ENCODE peak calls at places on chromosomes 13 and 19, in five cellular contexts. One of them, this sample, is unnamed.

GRCh38 chr13:48656621-48657020 is 2.9 kb downstream of the CYSLTR2 start:
- DNase-seq in osteocyte: no peak
- DNase-seq in fibroblast of lung: no peak
- DNase-seq in upper lobe of left lung: no peak
- DNase-seq in astrocyte of the spinal cord: no peak
- DNase-seq in this sample: no peak

GRCh38 chr19:34428549-34429285 is 536 bp downstream of the UBA2 start:
- DNase-seq in osteocyte: no peak
- DNase-seq in fibroblast of lung: peak
- DNase-seq in upper lobe of left lung: peak
- DNase-seq in astrocyte of the spinal cord: peak
- DNase-seq in this sample: peak

GRCh38 chr13:113115363-113116205 is 7.0 kb upstream of the F10 start:
- DNase-seq in fibroblast of lung: no peak
- DNase-seq in osteocyte: peak
- DNase-seq in astrocyte of the spinal cord: no peak
- DNase-seq in upper lobe of left lung: peak
- DNase-seq in this sample: no peak

GRCh38 chr13:26664942-26665341 is 95.6 kb downstream of the GPR12 start:
- DNase-seq in upper lobe of left lung: no peak
- DNase-seq in fibroblast of lung: no peak
- DNase-seq in osteocyte: no peak
- DNase-seq in astrocyte of the spinal cord: no peak
- DNase-seq in this sample: no peak

GRCh38 chr13:21673592-21674270 is 2.9 kb downstream of the FGF9 start:
- DNase-seq in fibroblast of lung: peak
- DNase-seq in upper lobe of left lung: peak
- DNase-seq in osteocyte: no peak
- DNase-seq in astrocyte of the spinal cord: no peak
- DNase-seq in this sample: no peak

GRCh38 chr13:98141938-98142426 is 912 bp upstream of the FARP1 start:
- DNase-seq in astrocyte of the spinal cord: no peak
- DNase-seq in upper lobe of left lung: no peak
- DNase-seq in osteocyte: no peak
- DNase-seq in fibroblast of lung: no peak
- DNase-seq in this sample: no peak

GRCh38 chr13:26508885-26509284 is 48.6 kb upstream of the WASF3 start:
- DNase-seq in upper lobe of left lung: no peak
- DNase-seq in osteocyte: no peak
- DNase-seq in astrocyte of the spinal cord: peak
- DNase-seq in fibroblast of lung: peak
- DNase-seq in this sample: no peak

GRCh38 chr13:84460989-84461388 is 578.7 kb upstream of the SLITRK1 start:
- DNase-seq in osteocyte: no peak
- DNase-seq in astrocyte of the spinal cord: no peak
- DNase-seq in fibroblast of lung: no peak
- DNase-seq in upper lobe of left lung: no peak
- DNase-seq in this sample: no peak

GRCh38 chr19:33476151-33476707 is 45.4 kb downstream of the PEPD start:
- DNase-seq in osteocyte: peak
- DNase-seq in fibroblast of lung: no peak
- DNase-seq in astrocyte of the spinal cord: no peak
- DNase-seq in upper lobe of left lung: no peak
- DNase-seq in this sample: no peak

GRCh38 chr13:99265823-99266426 is 7.7 kb upstream of the GPR18 start:
- DNase-seq in osteocyte: no peak
- DNase-seq in upper lobe of left lung: no peak
- DNase-seq in astrocyte of the spinal cord: peak
- DNase-seq in fibroblast of lung: peak
- DNase-seq in this sample: no peak

GRCh38 chr13:42968906-42969305 is 23.1 kb downstream of the EPSTI1 start:
- DNase-seq in fibroblast of lung: no peak
- DNase-seq in upper lobe of left lung: peak
- DNase-seq in osteocyte: no peak
- DNase-seq in astrocyte of the spinal cord: no peak
- DNase-seq in this sample: no peak

GRCh38 chr13:79398915-79399314 is 7.1 kb downstream of the RBM26 start:
- DNase-seq in fibroblast of lung: peak
- DNase-seq in astrocyte of the spinal cord: no peak
- DNase-seq in osteocyte: no peak
- DNase-seq in upper lobe of left lung: no peak
- DNase-seq in this sample: no peak

GRCh38 chr13:41916173-41916954 is 44.5 kb downstream of the VWA8 start:
- DNase-seq in upper lobe of left lung: no peak
- DNase-seq in astrocyte of the spinal cord: peak
- DNase-seq in osteocyte: no peak
- DNase-seq in fibroblast of lung: peak
- DNase-seq in this sample: no peak

GRCh38 chr19:1837625-1838105 is 10.6 kb downstream of the REXO1 start:
- DNase-seq in osteocyte: no peak
- DNase-seq in upper lobe of left lung: peak
- DNase-seq in fibroblast of lung: no peak
- DNase-seq in astrocyte of the spinal cord: no peak
- DNase-seq in this sample: no peak

GRCh38 chr13:105979586-105979985 is 555.9 kb downstream of the EFNB2 start:
- DNase-seq in osteocyte: no peak
- DNase-seq in upper lobe of left lung: no peak
- DNase-seq in fibroblast of lung: no peak
- DNase-seq in astrocyte of the spinal cord: no peak
- DNase-seq in this sample: no peak

GRCh38 chr19:55372316-55373081 is 2.2 kb upstream of the IL11 start:
- DNase-seq in osteocyte: no peak
- DNase-seq in astrocyte of the spinal cord: peak
- DNase-seq in upper lobe of left lung: no peak
- DNase-seq in fibroblast of lung: no peak
- DNase-seq in this sample: no peak

GRCh38 chr19:29119582-29119981 is 93.4 kb downstream of the UQCRFS1 start:
- DNase-seq in fibroblast of lung: no peak
- DNase-seq in upper lobe of left lung: no peak
- DNase-seq in astrocyte of the spinal cord: no peak
- DNase-seq in osteocyte: no peak
- DNase-seq in this sample: no peak

GRCh38 chr19:4352701-4353121 is 9.3 kb downstream of the MPND start:
- DNase-seq in osteocyte: peak
- DNase-seq in astrocyte of the spinal cord: peak
- DNase-seq in fibroblast of lung: peak
- DNase-seq in upper lobe of left lung: no peak
- DNase-seq in this sample: no peak

GRCh38 chr13:81487151-81487550 is 1146.2 kb upstream of the SPRY2 start:
- DNase-seq in astrocyte of the spinal cord: peak
- DNase-seq in fibroblast of lung: no peak
- DNase-seq in osteocyte: no peak
- DNase-seq in upper lobe of left lung: no peak
- DNase-seq in this sample: no peak

GRCh38 chr19:41064974-41065569 is 23.2 kb upstream of the CYP2A13 start:
- DNase-seq in astrocyte of the spinal cord: peak
- DNase-seq in fibroblast of lung: peak
- DNase-seq in osteocyte: peak
- DNase-seq in upper lobe of left lung: no peak
- DNase-seq in this sample: no peak

GRCh38 chr13:74761794-74762193 is 627.6 kb upstream of the KLF12 start:
- DNase-seq in upper lobe of left lung: no peak
- DNase-seq in fibroblast of lung: no peak
- DNase-seq in astrocyte of the spinal cord: peak
- DNase-seq in osteocyte: no peak
- DNase-seq in this sample: no peak
- TF ChIP-seq CTCF in upper lobe of left lung: no peak
- TF ChIP-seq CTCF in fibroblast of lung: no peak
- TF ChIP-seq CTCF in astrocyte of the spinal cord: no peak
- TF ChIP-seq CTCF in osteocyte: peak
- TF ChIP-seq CTCF in this sample: no peak

DNA sequence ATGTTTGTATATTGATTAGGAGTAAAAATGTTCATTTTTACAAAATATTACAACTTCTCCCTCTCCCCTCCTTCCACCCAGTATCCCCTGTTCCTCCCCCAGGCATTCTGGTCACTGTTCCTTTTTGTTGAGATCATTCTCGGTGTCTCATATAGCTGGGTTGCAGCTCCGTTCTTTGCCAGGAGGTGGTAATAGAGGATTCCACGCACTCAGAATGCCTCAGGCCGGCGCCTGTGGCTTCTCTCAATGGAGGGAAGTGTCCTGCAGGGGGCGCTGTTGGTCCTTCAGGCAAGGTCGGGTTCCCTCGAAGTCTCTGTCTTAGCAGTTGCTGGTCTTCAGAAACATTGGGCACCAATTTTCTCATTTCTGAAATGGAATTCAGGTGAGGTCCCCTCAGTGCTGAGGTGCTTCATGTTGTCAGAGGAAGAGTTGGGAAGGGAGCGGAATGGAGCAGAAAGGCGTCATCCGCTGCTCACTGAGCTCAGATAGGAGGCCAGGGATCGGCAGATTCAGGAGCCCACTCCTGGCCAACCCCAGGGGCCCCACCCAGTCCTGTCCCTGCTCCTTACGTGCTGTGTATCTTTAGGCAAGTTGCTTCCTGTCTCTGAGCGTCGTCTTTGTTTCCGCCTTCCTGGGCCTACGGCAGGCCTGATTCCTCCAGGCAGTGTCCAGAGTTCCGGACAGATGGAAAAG is 10.3 kb upstream of the GARIN5A start:
- DNase-seq in upper lobe of left lung: no peak
- DNase-seq in osteocyte: peak
- DNase-seq in fibroblast of lung: peak
- DNase-seq in astrocyte of the spinal cord: peak
- DNase-seq in this sample: no peak
- TF ChIP-seq CTCF in upper lobe of left lung: peak
- TF ChIP-seq CTCF in osteocyte: peak
- TF ChIP-seq CTCF in fibroblast of lung: peak
- TF ChIP-seq CTCF in astrocyte of the spinal cord: peak
- TF ChIP-seq CTCF in this sample: peak

GRCh38 chr13:32315255-32316029 is at the start of the genes BRCA2 and ZAR1L:
- DNase-seq in fibroblast of lung: peak
- DNase-seq in astrocyte of the spinal cord: peak
- DNase-seq in osteocyte: peak
- DNase-seq in upper lobe of left lung: peak
- DNase-seq in this sample: peak
- TF ChIP-seq CTCF in fibroblast of lung: no peak
- TF ChIP-seq CTCF in astrocyte of the spinal cord: no peak
- TF ChIP-seq CTCF in osteocyte: no peak
- TF ChIP-seq CTCF in upper lobe of left lung: no peak
- TF ChIP-seq CTCF in this sample: no peak

GRCh38 chr13:101545521-101545920 is 93.0 kb downstream of the ITGBL1 start:
- DNase-seq in osteocyte: no peak
- DNase-seq in upper lobe of left lung: no peak
- DNase-seq in fibroblast of lung: peak
- DNase-seq in astrocyte of the spinal cord: peak
- DNase-seq in this sample: no peak
- TF ChIP-seq CTCF in osteocyte: peak
- TF ChIP-seq CTCF in upper lobe of left lung: no peak
- TF ChIP-seq CTCF in fibroblast of lung: no peak
- TF ChIP-seq CTCF in astrocyte of the spinal cord: peak
- TF ChIP-seq CTCF in this sample: no peak

GRCh38 chr13:30861836-30862467 is 44.1 kb upstream of the MEDAG start:
- DNase-seq in upper lobe of left lung: no peak
- DNase-seq in fibroblast of lung: no peak
- DNase-seq in astrocyte of the spinal cord: no peak
- DNase-seq in osteocyte: no peak
- DNase-seq in this sample: no peak

GRCh38 chr13:30863231-30863630 is 42.8 kb upstream of the MEDAG start:
- DNase-seq in astrocyte of the spinal cord: no peak
- DNase-seq in fibroblast of lung: no peak
- DNase-seq in osteocyte: no peak
- DNase-seq in upper lobe of left lung: no peak
- DNase-seq in this sample: no peak

GRCh38 chr13:30863796-30864195 is 42.3 kb upstream of the MEDAG start:
- DNase-seq in fibroblast of lung: no peak
- DNase-seq in upper lobe of left lung: no peak
- DNase-seq in osteocyte: no peak
- DNase-seq in astrocyte of the spinal cord: no peak
- DNase-seq in this sample: no peak

GRCh38 chr13:30861163-30861562 is 44.9 kb upstream of the MEDAG start:
- DNase-seq in fibroblast of lung: no peak
- DNase-seq in upper lobe of left lung: no peak
- DNase-seq in osteocyte: no peak
- DNase-seq in astrocyte of the spinal cord: no peak
- DNase-seq in this sample: no peak

GRCh38 chr13:30862707-30863106 is 43.4 kb upstream of the MEDAG start:
- DNase-seq in osteocyte: no peak
- DNase-seq in astrocyte of the spinal cord: peak
- DNase-seq in upper lobe of left lung: peak
- DNase-seq in fibroblast of lung: no peak
- DNase-seq in this sample: no peak
- TF ChIP-seq CTCF in osteocyte: no peak
- TF ChIP-seq CTCF in astrocyte of the spinal cord: no peak
- TF ChIP-seq CTCF in upper lobe of left lung: no peak
- TF ChIP-seq CTCF in fibroblast of lung: no peak
- TF ChIP-seq CTCF in this sample: no peak

GRCh38 chr19:18051887-18052286 is 34.8 kb downstream of the IL12RB1 start:
- DNase-seq in fibroblast of lung: no peak
- DNase-seq in astrocyte of the spinal cord: no peak
- DNase-seq in osteocyte: no peak
- DNase-seq in upper lobe of left lung: peak
- DNase-seq in this sample: no peak
- TF ChIP-seq CTCF in fibroblast of lung: no peak
- TF ChIP-seq CTCF in astrocyte of the spinal cord: no peak
- TF ChIP-seq CTCF in osteocyte: no peak
- TF ChIP-seq CTCF in upper lobe of left lung: no peak
- TF ChIP-seq CTCF in this sample: no peak

GRCh38 chr19:31145909-31146453 is 203.3 kb downstream of the TSHZ3 start:
- DNase-seq in upper lobe of left lung: peak
- DNase-seq in astrocyte of the spinal cord: no peak
- DNase-seq in fibroblast of lung: no peak
- DNase-seq in osteocyte: no peak
- DNase-seq in this sample: no peak
- TF ChIP-seq CTCF in upper lobe of left lung: no peak
- TF ChIP-seq CTCF in astrocyte of the spinal cord: no peak
- TF ChIP-seq CTCF in fibroblast of lung: no peak
- TF ChIP-seq CTCF in osteocyte: no peak
- TF ChIP-seq CTCF in this sample: no peak

GRCh38 chr19:19515764-19516519 is at the start of gene NDUFA13:
- DNase-seq in fibroblast of lung: peak
- DNase-seq in osteocyte: peak
- DNase-seq in upper lobe of left lung: peak
- DNase-seq in astrocyte of the spinal cord: peak
- DNase-seq in this sample: peak
- TF ChIP-seq CTCF in fibroblast of lung: no peak
- TF ChIP-seq CTCF in osteocyte: peak
- TF ChIP-seq CTCF in upper lobe of left lung: no peak
- TF ChIP-seq CTCF in astrocyte of the spinal cord: no peak
- TF ChIP-seq CTCF in this sample: no peak

GRCh38 chr19:39514840-39515550 is at the start of gene SELENOV:
- DNase-seq in upper lobe of left lung: peak
- DNase-seq in osteocyte: no peak
- DNase-seq in astrocyte of the spinal cord: no peak
- DNase-seq in fibroblast of lung: no peak
- DNase-seq in this sample: no peak
- TF ChIP-seq CTCF in upper lobe of left lung: no peak
- TF ChIP-seq CTCF in osteocyte: no peak
- TF ChIP-seq CTCF in astrocyte of the spinal cord: no peak
- TF ChIP-seq CTCF in fibroblast of lung: no peak
- TF ChIP-seq CTCF in this sample: no peak

GRCh38 chr13:28684257-28684656 is 25.3 kb downstream of the POMP start:
- DNase-seq in upper lobe of left lung: peak
- DNase-seq in osteocyte: no peak
- DNase-seq in fibroblast of lung: no peak
- DNase-seq in astrocyte of the spinal cord: no peak
- DNase-seq in this sample: no peak

GRCh38 chr13:28679628-28680027 is 20.7 kb downstream of the POMP start:
- DNase-seq in fibroblast of lung: peak
- DNase-seq in astrocyte of the spinal cord: peak
- DNase-seq in upper lobe of left lung: no peak
- DNase-seq in osteocyte: no peak
- DNase-seq in this sample: no peak

GRCh38 chr13:28680541-28680940 is 21.6 kb downstream of the POMP start:
- DNase-seq in upper lobe of left lung: no peak
- DNase-seq in astrocyte of the spinal cord: no peak
- DNase-seq in osteocyte: no peak
- DNase-seq in fibroblast of lung: no peak
- DNase-seq in this sample: no peak

GRCh38 chr13:28678809-28679208 is 19.9 kb downstream of the POMP start:
- DNase-seq in astrocyte of the spinal cord: no peak
- DNase-seq in upper lobe of left lung: no peak
- DNase-seq in osteocyte: no peak
- DNase-seq in fibroblast of lung: peak
- DNase-seq in this sample: no peak
- TF ChIP-seq CTCF in astrocyte of the spinal cord: peak
- TF ChIP-seq CTCF in upper lobe of left lung: no peak
- TF ChIP-seq CTCF in osteocyte: no peak
- TF ChIP-seq CTCF in fibroblast of lung: peak
- TF ChIP-seq CTCF in this sample: no peak